ENCODE peak calls at places on chromosome 5, in eight cellular contexts. J, O, Y, S, L, F, Z and H are unnamed samples.

GRCh38 chr5:96220610-96221390 is 212.2 kb downstream of the PCSK1 start:
- DNase-seq in L (no peak), O (no peak), Z (no peak), J (peak; percentile 50), S (peak; percentile 60), Y (no peak), F (peak; percentile 88), H (no peak)

GRCh38 chr5:3350781-3351180 is 244.9 kb upstream of the IRX1 start:
- DNase-seq in O (no peak), Y (no peak), L (no peak), F (no peak), J (no peak), S (no peak), Z (no peak), H (no peak)

GRCh38 chr5:97044057-97044456 is 98.4 kb downstream of the LIX1 start:
- DNase-seq in L (peak; percentile 12), F (peak; percentile 35), S (peak; percentile 9), O (no peak), J (no peak), Z (peak; percentile 24), Y (no peak), H (no peak)

GRCh38 chr5:61816146-61816545 is 484.1 kb downstream of the ZSWIM6 start:
- DNase-seq in F (no peak), S (no peak), J (no peak), Y (no peak), Z (no peak), O (no peak), L (no peak), H (no peak)

GRCh38 chr5:74085186-74085585 is 459.2 kb downstream of the ARHGEF28 start:
- DNase-seq in Z (no peak), L (no peak), Y (no peak), O (no peak), S (no peak), F (peak; percentile 45), J (no peak), H (no peak)

GRCh38 chr5:54997081-54997480 is 11.7 kb upstream of the ESM1 start:
- DNase-seq in L (no peak), Z (no peak), Y (no peak), S (no peak), F (no peak), J (no peak), O (no peak), H (no peak)

GRCh38 chr5:141883184-141883947 is 5.2 kb upstream of the PCDH1 start:
- DNase-seq in J (no peak), O (no peak), F (peak; percentile 28), L (no peak), Y (peak; percentile 65), S (peak; percentile 17), Z (peak; percentile 55), H (peak; percentile 80)

GRCh38 chr5:36491860-36492259 is 114.5 kb upstream of the SLC1A3 start:
- DNase-seq in J (no peak), Y (no peak), L (no peak), Z (no peak), O (no peak), F (no peak), S (peak; percentile 27), H (no peak)

GRCh38 chr5:401216-402034 is 41.6 kb upstream of the EXOC3 start:
- DNase-seq in J (no peak), F (no peak), Y (no peak), L (no peak), O (no peak), Z (no peak), S (no peak), H (no peak)

GRCh38 chr5:124789104-124789605 is 42.7 kb upstream of the ZNF608 start:
- DNase-seq in L (no peak), Y (no peak), O (no peak), F (no peak), J (no peak), Z (no peak), S (no peak), H (no peak)

GRCh38 chr5:124783794-124784193 is 37.4 kb upstream of the ZNF608 start:
- DNase-seq in J (no peak), L (no peak), S (peak; percentile 76), Z (no peak), F (no peak), O (no peak), Y (no peak), H (no peak)

GRCh38 chr5:124782262-124782661 is 35.8 kb upstream of the ZNF608 start:
- DNase-seq in L (no peak), O (no peak), Y (no peak), Z (no peak), J (no peak), S (no peak), F (no peak), H (no peak)

GRCh38 chr5:124783285-124783684 is 36.8 kb upstream of the ZNF608 start:
- DNase-seq in O (no peak), Z (no peak), J (no peak), Y (no peak), F (no peak), L (no peak), S (no peak), H (no peak)
- H3K27me3 ChIP-seq in O (no peaks in the 10 kb centered on the region), Z (no peaks in the 10 kb centered on the region), J (no peaks in the 10 kb centered on the region), Y (no peaks in the 10 kb centered on the region), F (no peaks in the 10 kb centered on the region), L (no peaks in the 10 kb centered on the region), S (no peaks in the 10 kb centered on the region), H (no peaks in the 10 kb centered on the region)

GRCh38 chr5:180138214-180138975 is 66.8 kb upstream of the RNF130 start:
- DNase-seq in F (no peak), Y (no peak), O (no peak), S (no peak), Z (no peak), L (no peak), J (no peak), H (no peak)
- H3K27me3 ChIP-seq in F (no peaks in the 10 kb centered on the region), Y (no peaks in the 10 kb centered on the region), O (no peaks in the 10 kb centered on the region), S (no peaks in the 10 kb centered on the region), Z (no peaks in the 10 kb centered on the region), L (no peaks in the 10 kb centered on the region), J (peaks cover 21% of the 10 kb centered on the region), H (peaks cover 4% of the 10 kb centered on the region)

GRCh38 chr5:88890070-88890781 is 7.2 kb upstream of the MEF2C start:
- DNase-seq in Y (no peak), L (no peak), S (no peak), O (no peak), Z (no peak), J (no peak), F (no peak), H (no peak)
- H3K27me3 ChIP-seq in Y (no peaks in the 10 kb centered on the region), L (no peaks in the 10 kb centered on the region), S (no peaks in the 10 kb centered on the region), O (no peaks in the 10 kb centered on the region), Z (peaks cover 55% of the 10 kb centered on the region), J (no peaks in the 10 kb centered on the region), F (peaks cover 21% of the 10 kb centered on the region), H (peaks cover 15% of the 10 kb centered on the region)

DNA sequence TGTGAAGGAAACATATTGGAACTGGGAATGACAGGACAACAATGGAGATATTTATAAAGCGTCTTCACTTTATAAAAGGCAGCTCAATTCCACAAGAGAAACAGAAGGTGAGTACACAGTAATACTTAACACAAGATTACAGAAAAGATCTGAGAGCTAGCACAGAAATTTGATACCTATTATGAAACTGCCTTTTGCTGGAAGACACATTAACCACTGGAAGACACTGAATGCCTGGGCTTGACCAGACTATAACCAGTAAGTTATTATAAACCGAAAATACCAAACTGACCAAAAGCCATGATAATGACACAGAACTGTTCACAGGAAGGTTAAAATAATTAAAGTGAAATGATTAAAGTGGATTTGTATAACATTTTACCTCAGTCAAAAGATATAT is 195.4 kb downstream of the NR2F1-AS1 start:
- DNase-seq in S (peak; percentile 56), F (peak; percentile 24), Z (no peak), J (peak; percentile 10), L (no peak), O (no peak), Y (no peak), H (no peak)
- H3K27me3 ChIP-seq in S (no peaks in the 10 kb centered on the region), F (no peaks in the 10 kb centered on the region), Z (no peaks in the 10 kb centered on the region), J (no peaks in the 10 kb centered on the region), L (no peaks in the 10 kb centered on the region), O (no peaks in the 10 kb centered on the region), Y (no peaks in the 10 kb centered on the region), H (no peaks in the 10 kb centered on the region)

DNA sequence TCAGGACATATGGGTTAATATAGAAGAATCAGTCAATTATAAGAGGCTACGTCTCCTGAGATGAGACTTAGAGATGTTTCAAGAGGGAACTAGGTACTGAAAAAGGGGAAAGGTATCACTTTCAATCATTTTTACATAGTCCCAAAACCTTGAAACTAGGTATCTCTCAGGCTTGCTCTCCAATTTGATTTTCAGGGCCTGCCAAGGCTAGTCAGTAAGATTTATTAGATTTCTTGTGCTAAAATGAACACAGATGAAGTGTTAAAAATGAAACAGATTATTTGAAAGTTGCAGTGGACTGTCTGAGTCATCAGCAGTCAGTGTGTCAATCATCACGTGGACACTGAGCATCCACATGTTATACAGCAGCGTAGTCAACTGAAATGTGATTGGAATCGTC is 591.1 kb downstream of the DTWD2 start:
- DNase-seq in Z (no peak), O (no peak), F (no peak), S (no peak), Y (no peak), L (no peak), J (no peak), H (no peak)
- H3K27me3 ChIP-seq in Z (no peaks in the 10 kb centered on the region), O (no peaks in the 10 kb centered on the region), F (no peaks in the 10 kb centered on the region), S (no peaks in the 10 kb centered on the region), Y (no peaks in the 10 kb centered on the region), L (no peaks in the 10 kb centered on the region), J (no peaks in the 10 kb centered on the region), H (no peaks in the 10 kb centered on the region)

DNA sequence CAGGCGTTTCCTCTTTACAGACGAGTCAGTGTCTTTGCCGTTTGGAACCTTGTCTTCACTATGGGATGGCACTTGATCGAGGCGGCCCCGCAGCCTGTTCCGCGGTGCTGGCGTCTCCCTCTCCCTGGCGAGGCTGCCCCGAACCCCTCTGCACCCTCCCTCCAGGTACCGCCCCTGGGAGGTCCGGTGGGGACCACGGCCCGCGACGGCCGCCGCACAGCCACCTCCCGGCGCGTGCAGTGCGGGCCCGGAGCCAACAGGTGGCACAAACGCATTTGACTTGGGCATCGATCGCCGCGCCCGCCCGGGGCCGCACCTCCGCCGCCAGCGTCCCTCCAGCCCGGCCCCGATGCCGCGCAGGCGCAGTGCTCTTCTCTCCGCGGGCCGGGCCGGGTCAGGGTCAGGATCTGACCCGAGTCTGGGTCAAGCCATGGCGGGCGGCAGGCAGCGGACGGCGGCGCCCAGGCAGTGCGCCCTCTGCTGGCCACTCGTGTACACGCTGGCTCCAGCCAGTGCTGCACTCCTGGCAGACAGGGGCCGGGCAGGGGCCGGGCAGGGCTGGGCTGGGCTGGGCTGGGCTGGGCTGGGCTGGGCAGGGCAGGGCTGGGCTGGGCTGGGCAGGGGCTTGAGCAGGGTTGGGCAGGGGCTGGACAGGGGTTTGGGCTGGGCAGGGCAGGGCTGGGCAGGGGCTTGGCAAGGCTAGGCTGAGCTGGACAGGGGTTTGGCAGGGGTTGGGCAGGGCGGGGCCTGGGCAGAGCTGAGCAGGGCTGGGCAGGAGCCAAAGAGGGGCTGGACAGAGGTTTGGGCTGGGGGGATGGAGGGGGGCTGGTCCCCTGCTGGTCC is 155.8 kb upstream of the IRX4 start:
- DNase-seq in F (peak; percentile 42), S (peak; percentile 52), J (no peak), O (peak; percentile 62), Y (peak; percentile 90), L (peak; percentile 23), Z (peak; percentile 61), H (peak; percentile 74)
- H3K27me3 ChIP-seq in F (no peaks in the 10 kb centered on the region), S (no peaks in the 10 kb centered on the region), J (peaks cover 9% of the 10 kb centered on the region), O (peaks cover 14% of the 10 kb centered on the region), Y (peaks cover 48% of the 10 kb centered on the region), L (peaks cover 4% of the 10 kb centered on the region), Z (peaks cover 38% of the 10 kb centered on the region), H (no peaks in the 10 kb centered on the region)

GRCh38 chr5:77329664-77330430 is 119.4 kb downstream of the PDE8B start:
- DNase-seq in F (no peak), L (no peak), S (no peak), J (no peak), O (no peak), Z (no peak), Y (no peak), H (no peak)
- H3K27me3 ChIP-seq in F (peaks cover 5% of the 10 kb centered on the region), L (no peaks in the 10 kb centered on the region), S (no peaks in the 10 kb centered on the region), J (no peaks in the 10 kb centered on the region), O (no peaks in the 10 kb centered on the region), Z (no peaks in the 10 kb centered on the region), Y (no peaks in the 10 kb centered on the region), H (no peaks in the 10 kb centered on the region)